ENCODE peak calls at places on chromosomes 16 and 17, in nine cellular contexts. D is AG09309; R is NCI-H1092; Y is HCT116; V is heart left ventricle; N is fibroblast of pulmonary artery; H is activated naive CD4-positive, alpha-beta T cell; J is neural progenitor cell; B is coronary artery. F is an unnamed sample.

GRCh38 chr17:77441130-77441920 is 300.6 kb downstream of the SEC14L1 start:
- DNase-seq in H (peak), B (no peak), N (no peak), D (no peak), Y (no peak), R (no peak), J (no peak), V (no peak), F (no peak)

GRCh38 chr17:8875416-8875815 is 7.9 kb upstream of the PIK3R6 start:
- DNase-seq in V (no peak), R (no peak), N (no peak), J (no peak), Y (no peak), B (no peak), D (no peak), H (no peak), F (no peak)

GRCh38 chr16:66152841-66153525 is 213.5 kb upstream of the CDH5 start:
- DNase-seq in R (no peak), D (peak), N (peak), V (no peak), B (no peak), Y (no peak), J (no peak), H (no peak), F (peak)

GRCh38 chr17:3894927-3895343 is 2.1 kb upstream of the CAMKK1 start:
- DNase-seq in D (no peak), H (no peak), N (peak), J (no peak), V (peak), Y (no peak), R (no peak), B (no peak), F (no peak)

GRCh38 chr17:42783062-42783777 is 2.8 kb downstream of the WNK4 start:
- DNase-seq in V (no peak), N (peak), B (no peak), D (peak), J (no peak), Y (no peak), R (no peak), H (no peak), F (peak)

GRCh38 chr16:28895609-28896008 is 17.3 kb downstream of the ATP2A1 start:
- DNase-seq in N (no peak), H (no peak), J (no peak), V (no peak), B (no peak), Y (no peak), R (no peak), D (no peak), F (no peak)

GRCh38 chr16:88469615-88470395 is 16.7 kb downstream of the ZFPM1 start:
- DNase-seq in R (no peak), J (no peak), Y (no peak), N (no peak), V (no peak), B (no peak), D (no peak), H (no peak), F (no peak)

GRCh38 chr16:67934306-67935095 is 2.1 kb downstream of the PSMB10 start:
- DNase-seq in N (no peak), Y (no peak), J (no peak), H (no peak), D (no peak), B (no peak), V (no peak), R (no peak), F (no peak)

GRCh38 chr16:2027024-2028010 is 615 bp downstream of the NHERF2 start:
- DNase-seq in Y (no peak), J (peak), H (no peak), V (peak), R (no peak), N (peak), D (no peak), B (no peak), F (no peak)

GRCh38 chr16:252366-253337 is 18.0 kb downstream of the FAM234A start:
- DNase-seq in D (no peak), V (no peak), Y (no peak), R (no peak), B (no peak), N (no peak), H (no peak), J (no peak), F (no peak)

GRCh38 chr17:17295141-17295540 is 8.0 kb upstream of the NT5M start:
- DNase-seq in R (no peak), V (no peak), H (no peak), Y (no peak), N (no peak), B (no peak), J (no peak), D (no peak), F (no peak)

GRCh38 chr16:12250578-12250977 is 274.0 kb downstream of the SNX29 start:
- DNase-seq in V (no peak), H (no peak), B (no peak), R (no peak), D (no peak), J (no peak), Y (no peak), N (no peak), F (no peak)

GRCh38 chr16:89233678-89234490 is 16.4 kb downstream of the ZNF778 start:
- DNase-seq in N (no peak), V (no peak), B (no peak), J (no peak), Y (no peak), D (no peak), R (no peak), H (no peak), F (no peak)